ENCODE peak calls at places on chromosomes 1 and 21, in four cellular contexts. Q, X, E and J are unnamed samples.
A peak's percentile ranks its signal among the peaks of the same experiment; 100 is the strongest.

GRCh38 chr1:221458430-221459156 is 283.3 kb downstream of the DUSP10 start:
- DNase-seq in Q (no peak), X (no peak), E (no peak), J (no peak)

GRCh38 chr1:161089251-161089924 is at the start of gene NECTIN4:
- DNase-seq in Q (no peak), X (no peak), E (peak; percentile 83), J (no peak)

GRCh38 chr1:59422921-59423575 is 126.2 kb downstream of the FGGY start:
- DNase-seq in Q (no peak), X (peak; percentile 77), E (peak; percentile 81), J (peak; percentile 73)

GRCh38 chr1:200211157-200211556 is 183.6 kb downstream of the NR5A2 start:
- DNase-seq in Q (no peak), X (no peak), E (no peak), J (no peak)

GRCh38 chr1:220770245-220770913 is 16.3 kb upstream of the MTARC1 start:
- DNase-seq in Q (no peak), X (no peak), E (no peak), J (no peak)

GRCh38 chr1:58251415-58252073 is 295.0 kb downstream of the OMA1 start:
- DNase-seq in Q (no peak), X (no peak), E (no peak), J (no peak)

GRCh38 chr1:201459775-201460174 is 9.2 kb downstream of the PHLDA3 start:
- DNase-seq in Q (no peak), X (no peak), E (no peak), J (no peak)

GRCh38 chr1:245869847-245870246 is 637.2 kb downstream of the SMYD3 start:
- DNase-seq in Q (no peak), X (no peak), E (no peak), J (no peak)

GRCh38 chr21:15065381-15066230 is 806 bp upstream of the NRIP1 start:
- DNase-seq in Q (peak; percentile 57), X (peak; percentile 61), E (peak; percentile 86), J (peak; percentile 93)

GRCh38 chr21:46097826-46098286 is at the start of gene COL6A2:
- DNase-seq in Q (peak; percentile 38), X (no peak), E (peak; percentile 40), J (peak; percentile 89)

GRCh38 chr1:178628637-178629548 is 96.2 kb upstream of the RALGPS2 start:
- DNase-seq in Q (no peak), X (no peak), E (no peak), J (no peak)

GRCh38 chr1:93980320-93980744 is 71.1 kb upstream of the GCLM start:
- DNase-seq in Q (no peak), X (no peak), E (no peak), J (no peak)

GRCh38 chr1:78658901-78659300 is 9.3 kb downstream of the IFI44 start:
- DNase-seq in Q (no peak), X (no peak), E (no peak), J (no peak)

GRCh38 chr1:235739124-235739523 is 89.5 kb upstream of the GNG4 start:
- DNase-seq in Q (no peak), X (no peak), E (no peak), J (no peak)

GRCh38 chr21:28099296-28099695 is 893.4 kb downstream of the LTN1 start:
- DNase-seq in Q (no peak), X (no peak), E (peak; percentile 25), J (peak; percentile 83)

GRCh38 chr1:111831153-111831552 is 75.5 kb downstream of the DDX20 start:
- DNase-seq in Q (no peak), X (no peak), E (no peak), J (no peak)

GRCh38 chr1:203478231-203478630 is 2.6 kb downstream of the PRELP start:
- DNase-seq in Q (no peak), X (no peak), E (no peak), J (no peak)

GRCh38 chr1:224585051-224585450 is 31.1 kb upstream of the CNIH3 start:
- DNase-seq in Q (no peak), X (no peak), E (no peak), J (no peak)

GRCh38 chr1:4613606-4614370 is 40.6 kb upstream of the AJAP1 start:
- DNase-seq in Q (no peak), X (no peak), E (no peak), J (no peak)

GRCh38 chr1:1038694-1039093 is 18.8 kb downstream of the AGRN start:
- DNase-seq in Q (no peak), X (no peak), E (no peak), J (no peak)

GRCh38 chr1:29513357-29513756 is 277.0 kb downstream of the PTPRU start:
- DNase-seq in Q (no peak), X (no peak), E (no peak), J (no peak)

GRCh38 chr1:38308780-38309179 is 262.2 kb upstream of the POU3F1 start:
- DNase-seq in Q (no peak), X (no peak), E (no peak), J (no peak)

GRCh38 chr1:27074175-27074780 is 61.6 kb upstream of the TENT5B start:
- DNase-seq in Q (no peak), X (no peak), E (no peak), J (no peak)

GRCh38 chr1:30329802-30330557 is 393.4 kb downstream of the MATN1 start:
- DNase-seq in Q (no peak), X (no peak), E (peak; percentile 14), J (no peak)

GRCh38 chr1:205849619-205850355 is at the start of gene PM20D1:
- DNase-seq in Q (peak; percentile 65), X (peak; percentile 36), E (peak; percentile 72), J (peak; percentile 73)

GRCh38 chr1:21490774-21491482 is 18.3 kb upstream of the ALPL start:
- DNase-seq in Q (no peak), X (no peak), E (peak; percentile 35), J (peak; percentile 59)

GRCh38 chr1:231817813-231818212 is 191.2 kb downstream of the DISC1 start:
- DNase-seq in Q (no peak), X (no peak), E (no peak), J (no peak)

GRCh38 chr1:41891403-41891896 is 27.3 kb downstream of the HIVEP3 start:
- DNase-seq in Q (peak; percentile 37), X (no peak), E (peak; percentile 36), J (no peak)

GRCh38 chr1:94024109-94024792 is 96.7 kb downstream of the ABCA4 start:
- DNase-seq in Q (no peak), X (no peak), E (no peak), J (no peak)

GRCh38 chr1:108831225-108831624 is 25.7 kb downstream of the AKNAD1 start:
- DNase-seq in Q (no peak), X (no peak), E (no peak), J (no peak)